ENCODE peak calls at places on chromosomes 5 and 9, in ten cellular contexts. Z is kidney, R is body of pancreas, I is IMR-90, M is brain microvascular endothelial cell, H is astrocyte of the spinal cord, E is HepG2, A is upper lobe of right lung, Q is pancreas, P is epithelial cell of esophagus. T is an unnamed sample.

GRCh38 chr5:179227578-179228311 is 117.5 kb downstream of the ADAMTS2 start:
- DNase-seq in Z (peak), R (no peak), I (no peak), M (no peak), H (no peak), E (no peak), A (peak), Q (no peak), P (no peak), T (no peak)

GRCh38 chr9:136937186-136938001 is 7.1 kb downstream of the FBXW5 start:
- DNase-seq in Z (no peak), R (no peak), I (no peak), M (no peak), H (no peak), E (no peak), A (peak), Q (no peak), P (no peak), T (no peak)

GRCh38 chr5:110625376-110625999 is 101.0 kb downstream of the TMEM232 start:
- DNase-seq in Z (no peak), R (no peak), I (peak), M (no peak), H (peak), E (peak), A (no peak), Q (no peak), P (peak), T (peak)

GRCh38 chr5:73182282-73182681 is 9.3 kb downstream of the TMEM174 start:
- DNase-seq in Z (no peak), R (no peak), I (no peak), M (no peak), H (no peak), E (no peak), A (no peak), Q (no peak), P (no peak), T (no peak)

GRCh38 chr5:169126376-169127043 is 174.4 kb downstream of the SLIT3 start:
- DNase-seq in Z (peak), R (no peak), I (no peak), M (no peak), H (no peak), E (no peak), A (no peak), Q (no peak), P (no peak), T (no peak)

GRCh38 chr5:16791036-16791705 is 144.9 kb downstream of the MYO10 start:
- DNase-seq in Z (no peak), R (peak), I (peak), M (peak), H (peak), E (peak), A (no peak), Q (peak), P (peak), T (peak)

GRCh38 chr9:36847781-36848673 is 186.0 kb downstream of the PAX5 start:
- DNase-seq in Z (peak), R (no peak), I (no peak), M (no peak), H (no peak), E (no peak), A (no peak), Q (no peak), P (peak), T (no peak)

GRCh38 chr5:138927979-138928378 is 52.8 kb upstream of the LRRTM2 start:
- DNase-seq in Z (peak), R (peak), I (peak), M (no peak), H (no peak), E (peak), A (peak), Q (peak), P (no peak), T (no peak)

GRCh38 chr9:128902351-128903078 is 18.3 kb upstream of the PHYHD1 start:
- DNase-seq in Z (peak), R (no peak), I (no peak), M (no peak), H (no peak), E (no peak), A (no peak), Q (no peak), P (peak), T (no peak)

GRCh38 chr9:135607401-135608293 is 31.7 kb downstream of the GLT6D1 start:
- DNase-seq in Z (peak), R (no peak), I (no peak), M (no peak), H (no peak), E (no peak), A (peak), Q (no peak), P (no peak), T (no peak)

GRCh38 chr5:55218966-55219365 is 8.1 kb downstream of the MCIDAS start:
- DNase-seq in Z (peak), R (peak), I (no peak), M (no peak), H (no peak), E (no peak), A (peak), Q (peak), P (peak), T (no peak)

GRCh38 chr5:179150011-179150410 is 89.8 kb downstream of the ZNF354C start:
- DNase-seq in Z (peak), R (no peak), I (no peak), M (no peak), H (no peak), E (no peak), A (no peak), Q (no peak), P (no peak), T (no peak)

GRCh38 chr5:38636626-38637025 is 80.2 kb upstream of the LIFR start:
- DNase-seq in Z (no peak), R (peak), I (no peak), M (no peak), H (no peak), E (no peak), A (no peak), Q (peak), P (peak), T (no peak)

GRCh38 chr9:4833781-4834560 is 41.2 kb downstream of the RCL1 start:
- DNase-seq in Z (no peak), R (no peak), I (peak), M (no peak), H (no peak), E (no peak), A (no peak), Q (no peak), P (peak), T (no peak)

GRCh38 chr9:131080589-131080988 is 15.7 kb upstream of the AIF1L start:
- DNase-seq in Z (peak), R (no peak), I (no peak), M (no peak), H (no peak), E (no peak), A (no peak), Q (no peak), P (peak), T (no peak)

GRCh38 chr5:169974121-169974770 is 6.0 kb downstream of the INSYN2B start:
- DNase-seq in Z (no peak), R (no peak), I (peak), M (no peak), H (no peak), E (no peak), A (no peak), Q (no peak), P (no peak), T (no peak)

GRCh38 chr9:137390553-137391410 is 32.2 kb downstream of the EXD3 start:
- DNase-seq in Z (no peak), R (peak), I (no peak), M (no peak), H (no peak), E (no peak), A (no peak), Q (no peak), P (no peak), T (no peak)

GRCh38 chr5:108168915-108169314 is 213.0 kb downstream of the FBXL17 start:
- DNase-seq in Z (no peak), R (no peak), I (no peak), M (no peak), H (no peak), E (no peak), A (no peak), Q (no peak), P (peak), T (no peak)

GRCh38 chr9:15711531-15712295 is 158.9 kb downstream of the CCDC171 start:
- DNase-seq in Z (no peak), R (no peak), I (peak), M (no peak), H (peak), E (no peak), A (no peak), Q (no peak), P (peak), T (no peak)

GRCh38 chr5:125042243-125042887 is 295.9 kb upstream of the ZNF608 start:
- DNase-seq in Z (no peak), R (no peak), I (peak), M (no peak), H (peak), E (no peak), A (no peak), Q (no peak), P (no peak), T (peak)

GRCh38 chr9:136799079-136799853 is 3.1 kb downstream of the CCDC183 start:
- DNase-seq in Z (peak), R (peak), I (no peak), M (no peak), H (no peak), E (peak), A (peak), Q (peak), P (peak), T (no peak)

GRCh38 chr9:108272350-108272899 is 583.4 kb downstream of the ACTL7B start:
- DNase-seq in Z (peak), R (peak), I (peak), M (peak), H (peak), E (peak), A (peak), Q (peak), P (peak), T (no peak)
- H3K4me3 ChIP-seq in Z (peak), R (peak), I (peak), M (peak), H (peak), E (no peak), A (peak), Q (peak), P (no peak), T (peak)

GRCh38 chr9:72807765-72808445 is 144.9 kb downstream of the ALDH1A1 start:
- DNase-seq in Z (no peak), R (no peak), I (no peak), M (no peak), H (no peak), E (peak), A (no peak), Q (no peak), P (peak), T (no peak)
- TF ChIP-seq CTCF in Z (peak), R (peak), I (peak), M (peak), H (no peak), E (peak), A (no peak), Q (no peak), P (peak), T (peak)

DNA sequence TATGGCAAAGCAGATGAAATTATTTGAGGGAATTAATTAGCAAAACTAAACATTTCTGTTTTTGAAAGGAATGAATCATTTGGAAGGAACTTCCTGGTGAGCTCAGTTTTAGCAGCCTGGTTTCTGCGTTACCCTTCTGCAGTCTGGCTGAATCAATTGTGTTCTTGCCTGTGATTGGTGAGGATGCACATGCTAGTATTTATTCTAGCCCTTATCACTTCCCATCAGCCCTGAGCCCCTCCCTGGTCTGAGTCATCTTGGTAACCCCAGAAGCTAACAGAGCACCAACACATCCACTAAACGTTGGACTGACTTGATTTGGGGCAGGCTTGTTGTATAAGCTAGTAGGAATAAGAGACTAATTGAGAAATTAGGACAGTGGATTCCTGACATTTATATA is 6.6 kb downstream of the TJP2 start:
- DNase-seq in Z (no peak), R (peak), I (peak), M (peak), H (peak), E (peak), A (no peak), Q (peak), P (peak), T (peak)
- H3K4me3 ChIP-seq in Z (no peak), R (no peak), I (no peak), M (no peak), H (no peak), E (no peak), A (no peak), Q (no peak), P (no peak), T (no peak)

GRCh38 chr9:21316860-21317259 is 11.7 kb upstream of the IFNA5 start:
- DNase-seq in Z (no peak), R (peak), I (no peak), M (no peak), H (no peak), E (peak), A (no peak), Q (no peak), P (peak), T (no peak)
- TF ChIP-seq CTCF in Z (no peak), R (no peak), I (no peak), M (peak), H (no peak), E (peak), A (no peak), Q (no peak), P (no peak), T (no peak)

DNA sequence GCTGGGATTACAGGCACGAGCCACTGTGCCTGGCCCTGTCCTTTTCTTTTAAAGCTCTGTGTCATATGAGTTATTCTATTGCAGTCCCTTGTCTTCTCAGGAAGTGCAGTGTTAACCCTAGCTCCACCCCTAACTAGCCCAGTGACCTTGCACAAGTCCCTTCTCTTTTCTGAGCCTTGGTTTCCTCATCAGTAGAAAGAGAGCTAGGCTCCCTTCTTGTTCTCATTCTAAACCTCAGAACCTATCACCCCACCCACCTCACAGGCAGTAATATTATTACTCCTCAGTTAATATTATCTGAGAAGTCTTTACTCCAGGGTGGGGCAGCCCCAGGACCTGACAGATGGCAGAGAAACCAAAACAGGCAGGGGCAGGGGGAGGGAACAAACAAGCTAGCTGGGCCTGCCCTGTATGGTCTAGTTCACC is 7.2 kb downstream of the CYFIP2 start:
- DNase-seq in Z (no peak), R (no peak), I (no peak), M (no peak), H (no peak), E (no peak), A (no peak), Q (no peak), P (no peak), T (no peak)
- H3K4me3 ChIP-seq in Z (no peak), R (no peak), I (no peak), M (no peak), H (no peak), E (no peak), A (no peak), Q (no peak), P (no peak), T (no peak)

DNA sequence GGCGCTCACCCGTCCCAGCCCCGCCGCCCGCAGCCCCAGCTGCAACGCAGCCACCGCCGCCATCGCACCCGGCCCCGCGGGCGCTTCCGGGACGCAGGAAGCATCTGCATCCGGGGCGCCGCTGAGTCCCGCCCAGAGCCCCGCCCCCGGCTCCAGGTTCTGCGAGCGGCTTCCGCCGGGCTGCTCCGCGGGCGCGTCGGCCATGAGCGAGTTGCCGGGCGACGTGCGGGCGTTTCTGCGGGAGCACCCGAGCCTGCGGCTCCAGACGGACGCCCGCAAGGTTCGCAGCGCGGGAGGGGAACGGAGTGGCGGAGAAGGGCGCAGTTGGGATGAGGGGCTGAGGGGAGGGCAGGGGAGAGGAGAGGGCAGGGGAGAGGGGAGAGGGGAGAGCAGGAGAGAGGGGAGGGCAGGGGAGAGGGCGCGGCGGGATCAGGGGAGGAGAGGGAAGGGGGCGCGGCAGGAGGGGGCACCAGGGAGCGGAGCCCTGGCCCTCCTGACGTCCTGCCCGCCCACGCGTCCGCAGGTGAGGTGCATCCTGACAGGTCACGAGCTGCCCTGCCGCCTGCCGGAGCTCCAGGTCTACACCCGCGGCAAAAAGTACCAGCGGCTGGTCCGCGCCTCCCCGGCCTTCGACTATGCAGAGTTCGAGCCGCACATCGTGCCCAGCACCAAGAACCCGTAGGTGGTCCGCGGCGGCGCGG is at the start of the genes SURF1 and SURF2:
- DNase-seq in Z (peak), R (peak), I (peak), M (peak), H (peak), E (peak), A (peak), Q (peak), P (peak), T (no peak)
- TF ChIP-seq CTCF in Z (no peak), R (peak), I (no peak), M (peak), H (peak), E (peak), A (no peak), Q (no peak), P (no peak), T (no peak)

DNA sequence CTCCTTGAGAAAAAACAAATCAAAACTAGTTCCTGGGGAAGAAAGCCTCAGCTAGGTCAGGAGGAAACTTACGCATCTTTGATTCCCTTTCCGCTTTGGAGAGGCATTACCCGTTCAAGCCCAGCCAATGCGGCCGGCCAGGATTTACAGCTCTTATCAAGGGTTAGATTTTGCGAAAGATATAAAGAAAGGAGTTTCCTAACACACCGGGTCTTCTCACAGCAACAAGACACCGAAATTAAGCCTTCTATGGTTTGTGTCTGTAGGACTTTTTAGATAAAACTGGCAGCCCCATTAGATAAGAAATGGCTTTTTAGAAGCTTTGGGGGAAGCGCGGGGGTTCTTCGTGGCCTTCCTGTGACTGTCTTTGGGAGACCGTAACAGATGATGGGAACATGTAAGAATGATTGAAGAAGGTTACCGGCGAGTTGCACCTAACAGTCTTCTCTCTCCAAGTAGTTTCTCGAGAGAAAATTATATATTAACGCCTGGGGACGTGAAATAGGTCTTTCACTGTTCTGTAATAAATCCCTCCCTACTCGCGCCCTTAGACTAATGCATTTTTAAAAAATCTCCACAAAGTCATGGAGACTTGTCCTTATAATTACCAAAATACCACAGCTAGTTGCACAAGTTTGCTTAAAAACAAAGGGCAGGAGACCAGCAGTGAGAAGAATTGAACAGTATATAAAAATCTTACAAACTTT is 1.3 kb upstream of the ISL1 start:
- DNase-seq in Z (no peak), R (no peak), I (no peak), M (no peak), H (no peak), E (no peak), A (no peak), Q (no peak), P (peak), T (no peak)
- H3K4me3 ChIP-seq in Z (no peak), R (no peak), I (no peak), M (peak), H (no peak), E (no peak), A (no peak), Q (peak), P (peak), T (peak)

DNA sequence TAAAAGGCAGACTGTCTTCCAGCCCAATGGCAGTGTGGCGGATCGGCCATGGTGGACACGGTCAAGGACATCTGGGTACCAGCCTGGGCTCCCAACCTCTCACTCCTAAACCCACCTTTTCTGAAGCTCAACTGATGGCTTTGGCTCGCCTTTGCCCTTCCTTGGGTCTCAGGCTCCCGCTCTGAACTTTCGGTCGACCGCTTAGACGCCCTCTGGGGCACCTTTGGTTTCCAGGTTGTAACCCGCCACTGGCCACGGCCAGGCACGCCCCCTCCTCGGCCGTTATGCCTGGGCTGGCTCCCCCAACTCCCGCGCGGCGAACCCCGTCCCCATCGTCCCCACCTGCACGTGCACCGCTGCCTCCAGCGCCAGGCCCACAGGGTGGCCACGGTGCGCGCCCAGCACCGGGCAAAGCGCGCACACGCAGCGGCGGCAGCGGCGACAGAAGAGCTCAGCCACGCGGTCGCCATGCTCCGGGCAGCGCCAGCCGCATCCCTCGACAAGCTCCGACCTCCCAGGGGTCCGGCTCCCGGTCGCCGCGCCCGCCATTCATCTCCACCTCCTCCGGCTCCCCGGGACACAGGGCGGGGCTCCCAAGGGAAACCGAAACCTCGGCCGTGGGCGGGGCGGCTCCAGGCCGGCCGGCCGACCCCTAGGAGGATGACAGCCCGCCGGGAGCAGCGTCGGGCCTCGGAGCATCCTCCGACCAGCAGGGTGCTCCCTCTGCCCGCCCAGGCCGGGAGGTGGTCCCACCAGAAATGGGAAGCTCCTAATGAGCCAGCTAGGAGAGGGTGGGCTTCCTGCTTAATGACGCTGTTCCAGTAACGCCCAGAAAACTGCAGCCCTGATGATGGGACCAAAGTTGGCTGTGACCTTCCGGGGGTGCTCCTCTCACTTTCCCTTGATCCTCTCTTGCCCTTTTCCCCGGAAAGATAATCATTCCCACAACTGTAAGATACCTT is at the start of gene TRIM14:
- DNase-seq in Z (peak), R (peak), I (peak), M (peak), H (peak), E (peak), A (peak), Q (peak), P (peak), T (no peak)
- TF ChIP-seq CTCF in Z (no peak), R (no peak), I (peak), M (peak), H (no peak), E (peak), A (peak), Q (no peak), P (no peak), T (no peak)

GRCh38 chr9:19133549-19134345 is 6.5 kb upstream of the PLIN2 start:
- DNase-seq in Z (no peak), R (no peak), I (peak), M (no peak), H (no peak), E (no peak), A (no peak), Q (no peak), P (peak), T (no peak)
- H3K4me3 ChIP-seq in Z (no peak), R (no peak), I (no peak), M (no peak), H (no peak), E (no peak), A (no peak), Q (no peak), P (no peak), T (no peak)